ENCODE peak calls at places on chromosomes 1 and 21, in seven cellular contexts. C, W, I, F, Y, H and V are unnamed samples. For H3K36me3, the result is how much of the 10 kb centered on the place peaks cover.

GRCh38 chr1:231940721-231941120 is 314.1 kb downstream of the DISC1 start:
- DNase-seq in F (no peak), I (no peak), W (no peak), H (no peak), C (no peak), Y (no peak), V (no peak)

GRCh38 chr1:25487628-25488027 is 55.8 kb upstream of the LDLRAP1 start:
- DNase-seq in Y (no peak), W (no peak), I (no peak), H (no peak), C (peak), F (peak), V (no peak)

GRCh38 chr1:172662464-172663109 is 3.7 kb downstream of the FASLG start:
- DNase-seq in H (no peak), Y (peak), W (no peak), F (peak), C (peak), I (no peak), V (no peak)

GRCh38 chr1:80212021-80212420 is 1205.5 kb upstream of the ADGRL4 start:
- DNase-seq in F (no peak), I (no peak), W (no peak), Y (peak), H (no peak), C (no peak), V (no peak)

GRCh38 chr21:43331962-43332458 is 94.9 kb downstream of the SIK1 start:
- DNase-seq in C (no peak), I (no peak), Y (peak), H (no peak), W (peak), F (no peak), V (no peak)

GRCh38 chr1:190494451-190494850 is 16.8 kb upstream of the BRINP3 start:
- DNase-seq in Y (no peak), W (no peak), H (no peak), I (no peak), C (no peak), F (no peak), V (no peak)

GRCh38 chr1:225879521-225880209 is 2.5 kb downstream of the TMEM63A start:
- DNase-seq in F (peak), H (no peak), Y (no peak), I (no peak), W (no peak), C (no peak), V (no peak)

GRCh38 chr1:198435044-198435443 is 105.4 kb downstream of the ATP6V1G3 start:
- DNase-seq in Y (peak), C (no peak), W (no peak), I (no peak), H (no peak), F (no peak), V (no peak)

GRCh38 chr1:179743679-179744400 is 749 bp downstream of the FAM163A start:
- DNase-seq in W (no peak), C (peak), H (no peak), I (peak), F (no peak), Y (no peak), V (peak)

GRCh38 chr1:9451086-9451485 is 88.2 kb upstream of the SLC25A33 start:
- DNase-seq in F (no peak), Y (no peak), W (no peak), C (no peak), H (no peak), I (no peak), V (no peak)

GRCh38 chr21:39924577-39925308 is 57.5 kb downstream of the PCP4 start:
- DNase-seq in Y (no peak), W (no peak), C (no peak), F (no peak), I (no peak), H (no peak), V (no peak)

GRCh38 chr1:211281322-211282022 is 22.3 kb downstream of the RCOR3 start:
- DNase-seq in C (no peak), Y (peak), H (no peak), W (no peak), I (no peak), F (no peak), V (no peak)

GRCh38 chr1:61152706-61153105 is 70.3 kb downstream of the NFIA start:
- DNase-seq in Y (no peak), I (no peak), W (no peak), F (no peak), C (no peak), H (no peak), V (no peak)

GRCh38 chr1:1534401-1535145 is 5.9 kb downstream of the TMEM240 start:
- DNase-seq in H (no peak), I (no peak), C (no peak), W (no peak), Y (no peak), F (no peak), V (no peak)

GRCh38 chr21:44320847-44321246 is 18.3 kb downstream of the CFAP410 start:
- DNase-seq in H (no peak), W (no peak), I (no peak), Y (no peak), C (no peak), F (no peak), V (no peak)

GRCh38 chr1:226717256-226717909 is 21.7 kb downstream of the ITPKB start:
- DNase-seq in W (no peak), C (no peak), F (peak), I (no peak), H (no peak), Y (no peak), V (no peak)

GRCh38 chr1:30807318-30808066 is 49.9 kb upstream of the LAPTM5 start:
- DNase-seq in Y (no peak), C (peak), F (no peak), H (no peak), I (no peak), W (no peak), V (peak)

GRCh38 chr1:183039985-183040447 is 16.8 kb downstream of the LAMC1 start:
- DNase-seq in F (peak), I (no peak), C (no peak), H (no peak), Y (peak), W (no peak), V (no peak)

GRCh38 chr1:175003521-175003920 is 3.8 kb downstream of the CACYBP start:
- DNase-seq in C (no peak), W (no peak), Y (no peak), H (no peak), I (no peak), F (no peak), V (no peak)

GRCh38 chr21:14405225-14405624 is 22.3 kb upstream of the HSPA13 start:
- DNase-seq in C (no peak), F (no peak), H (no peak), I (no peak), W (no peak), Y (no peak), V (no peak)

GRCh38 chr1:112636597-112637256 is 17.1 kb downstream of the CAPZA1 start:
- DNase-seq in I (no peak), F (no peak), W (no peak), Y (no peak), C (no peak), H (no peak), V (no peak)

GRCh38 chr1:233319272-233319671 is 8.3 kb upstream of the MAP3K21 start:
- DNase-seq in I (no peak), C (no peak), Y (no peak), W (no peak), F (peak), H (no peak), V (no peak)

GRCh38 chr1:6026095-6026809 is 19.4 kb upstream of the KCNAB2 start:
- DNase-seq in F (peak), C (no peak), Y (peak), I (peak), H (peak), W (no peak), V (peak)

DNA sequence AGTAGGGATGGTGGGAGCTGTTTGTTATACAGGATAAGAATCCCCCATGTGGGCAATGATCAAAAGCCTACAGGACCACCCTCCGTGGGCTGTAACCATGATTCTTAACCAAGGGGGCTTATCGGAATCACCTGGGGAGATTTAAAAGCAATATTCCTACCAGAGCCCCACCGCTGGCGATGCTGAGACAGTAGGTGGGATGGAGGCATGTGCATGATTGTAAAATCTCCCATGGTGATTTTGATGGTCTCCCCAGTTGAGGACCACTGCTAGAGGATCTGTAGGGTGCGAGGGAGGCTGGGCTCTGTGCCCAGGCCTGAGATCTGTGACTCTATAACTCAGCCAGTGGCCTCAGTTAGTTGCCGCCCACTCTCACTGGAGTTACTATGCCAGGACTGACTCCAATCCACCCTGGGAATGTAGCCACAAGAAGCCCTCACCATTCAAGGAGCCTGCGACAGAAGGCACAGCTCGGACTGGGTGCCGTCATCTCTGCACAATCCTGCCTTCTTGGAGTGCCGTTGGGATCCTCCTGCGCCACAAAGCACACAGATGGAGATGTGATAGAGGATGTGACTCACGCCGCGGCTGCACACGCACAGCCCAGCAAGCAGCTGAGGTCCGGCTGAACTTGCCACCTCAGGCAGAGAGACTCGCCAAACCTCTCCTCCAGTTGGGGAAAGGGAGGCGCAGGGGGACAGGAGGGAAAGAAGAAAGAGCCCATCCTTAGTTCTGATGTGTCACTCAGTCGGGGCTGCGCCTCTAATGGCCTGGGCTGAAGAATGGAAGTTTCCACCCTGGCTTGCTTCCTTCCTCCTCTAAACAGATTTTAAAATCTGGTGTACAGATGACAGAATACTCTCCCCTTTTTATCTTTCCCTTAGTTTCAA is 26.5 kb downstream of the AKNAD1 start:
- DNase-seq in I (no peak), F (no peak), H (peak), C (peak), Y (peak), W (peak), V (peak)
- H3K4me3 ChIP-seq in I (no peak), F (no peak), H (peak), C (peak), Y (peak), W (peak), V (peak)

GRCh38 chr1:228004331-228004871 is 2.4 kb upstream of the WNT3A start:
- DNase-seq in F (peak), W (peak), I (peak), C (peak), H (no peak), Y (no peak), V (no peak)
- TF ChIP-seq CTCF in F (peak), W (no peak), I (peak), C (peak), H (no peak), Y (peak), V (peak)

GRCh38 chr1:46654012-46654411 is 14.2 kb downstream of the ATPAF1 start:
- DNase-seq in F (no peak), W (no peak), H (no peak), I (no peak), Y (no peak), C (no peak), V (no peak)
- H3K36me3 ChIP-seq in F (half or more), W (under half), H (under half), I (under half), Y (under half), C (under half), V (under half)

DNA sequence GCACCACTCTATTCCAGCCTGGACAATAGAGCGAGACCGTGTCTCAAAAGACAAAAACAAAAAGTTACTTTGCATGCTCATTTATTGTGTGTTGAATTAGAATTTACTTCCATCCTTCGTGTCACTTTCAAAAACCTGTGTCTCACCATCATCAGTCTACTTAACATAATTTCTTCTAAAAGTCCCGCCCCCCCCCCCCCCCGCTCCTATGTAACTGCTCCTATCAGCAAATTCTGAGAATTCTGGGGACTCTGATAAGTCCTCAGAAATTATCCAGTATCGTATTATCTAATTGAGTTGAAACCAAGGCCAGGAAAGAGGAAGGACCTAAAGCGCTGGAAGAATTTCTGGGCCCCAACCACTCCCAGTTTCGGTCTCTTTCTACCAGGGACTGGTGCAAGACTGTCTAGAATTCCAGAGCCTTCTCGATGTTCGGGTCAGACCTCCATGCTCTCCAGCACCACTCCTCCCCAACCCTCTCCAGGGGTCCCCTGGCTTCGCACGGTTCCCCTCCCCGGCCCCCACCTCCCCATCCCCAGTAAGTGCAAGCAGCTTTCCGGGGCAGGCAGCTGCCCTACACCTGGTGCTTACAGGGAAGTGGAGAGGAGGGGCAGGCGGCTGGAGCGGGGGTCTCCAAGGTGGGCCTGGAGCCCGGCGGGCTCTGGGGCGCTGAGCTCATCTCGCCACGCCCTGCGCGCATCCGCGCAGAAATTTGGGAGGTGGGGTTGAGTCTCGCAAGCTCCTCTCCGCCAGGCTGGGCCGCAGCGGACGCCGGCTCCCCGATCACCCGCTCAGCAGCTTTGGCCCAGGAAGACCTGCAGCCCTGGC is 15.9 kb upstream of the ZNF496 start:
- DNase-seq in I (no peak), H (no peak), Y (no peak), W (no peak), C (no peak), F (no peak), V (no peak)
- H3K4me3 ChIP-seq in I (no peak), H (peak), Y (no peak), W (peak), C (no peak), F (no peak), V (no peak)

GRCh38 chr21:31992391-31992790 is 119.6 kb downstream of the HUNK start:
- DNase-seq in F (no peak), I (no peak), W (no peak), C (no peak), Y (no peak), H (no peak), V (no peak)

GRCh38 chr21:31988492-31989285 is 115.9 kb downstream of the HUNK start:
- DNase-seq in W (no peak), Y (peak), C (no peak), I (no peak), F (no peak), H (no peak), V (no peak)

GRCh38 chr21:31993826-31994791 is 121.3 kb downstream of the HUNK start:
- DNase-seq in W (no peak), F (no peak), I (no peak), H (no peak), Y (peak), C (no peak), V (no peak)

GRCh38 chr21:31987696-31988095 is 114.9 kb downstream of the HUNK start:
- DNase-seq in W (no peak), I (no peak), Y (no peak), C (no peak), H (no peak), F (no peak), V (no peak)

GRCh38 chr21:31991356-31992331 is 118.8 kb downstream of the HUNK start:
- DNase-seq in I (no peak), Y (no peak), H (no peak), C (peak), F (no peak), W (no peak), V (peak)
- TF ChIP-seq CTCF in I (no peak), Y (no peak), H (no peak), C (peak), F (peak), W (no peak), V (peak)

GRCh38 chr1:154575147-154575927 is 7.8 kb downstream of the CHRNB2 start:
- DNase-seq in H (no peak), C (no peak), W (no peak), F (no peak), Y (no peak), I (no peak), V (no peak)
- H3K36me3 ChIP-seq in H (under half), C (under half), W (under half), F (under half), Y (under half), I (under half), V (half or more)

GRCh38 chr1:115771847-115772457 is 3.4 kb upstream of the CASQ2 start:
- DNase-seq in Y (peak), I (peak), W (no peak), C (peak), F (peak), H (peak), V (peak)
- H3K4me3 ChIP-seq in Y (no peak), I (no peak), W (no peak), C (no peak), F (no peak), H (peak), V (no peak)